ENCODE peak calls at places on chromosome 7, in four cellular contexts. W, O, J and E are unnamed samples.

GRCh38 chr7:22016547-22016946 is 70.8 kb upstream of the CDCA7L start:
- DNase-seq in W (no peak), O (peak), J (no peak), E (no peak)

GRCh38 chr7:17773289-17773626 is 167.0 kb downstream of the SNX13 start:
- DNase-seq in W (no peak), O (no peak), J (no peak), E (no peak)

GRCh38 chr7:156549636-156550035 is 90.9 kb upstream of the RNF32 start:
- DNase-seq in W (no peak), O (no peak), J (no peak), E (no peak)

GRCh38 chr7:143375298-143376034 is 5.7 kb upstream of the ZYX start:
- DNase-seq in W (peak), O (no peak), J (no peak), E (peak)

GRCh38 chr7:157377436-157378124 is 40.8 kb downstream of the DNAJB6 start:
- DNase-seq in W (no peak), O (no peak), J (no peak), E (no peak)

GRCh38 chr7:118476036-118476435 is 251.5 kb downstream of the ANKRD7 start:
- DNase-seq in W (no peak), O (no peak), J (no peak), E (no peak)

GRCh38 chr7:69564454-69565417 is 33.5 kb upstream of the AUTS2 start:
- DNase-seq in W (no peak), O (no peak), J (peak), E (no peak)

GRCh38 chr7:155386608-155387007 is 71.3 kb upstream of the EN2 start:
- DNase-seq in W (no peak), O (no peak), J (no peak), E (no peak)

GRCh38 chr7:137074386-137075030 is 206.1 kb downstream of the CHRM2 start:
- DNase-seq in W (no peak), O (no peak), J (no peak), E (no peak)

GRCh38 chr7:131042269-131043160 is 285.2 kb upstream of the MKLN1 start:
- DNase-seq in W (no peak), O (no peak), J (no peak), E (no peak)

GRCh38 chr7:158996214-158997109 is 140.1 kb downstream of the DYNC2I1 start:
- DNase-seq in W (no peak), O (no peak), J (no peak), E (no peak)

GRCh38 chr7:24786941-24787340 is 29.7 kb upstream of the GSDME start:
- DNase-seq in W (peak), O (no peak), J (peak), E (no peak)

GRCh38 chr7:75642810-75643486 is 95.8 kb downstream of the HIP1 start:
- DNase-seq in W (peak), O (peak), J (no peak), E (peak)

GRCh38 chr7:152968003-152968402 is 208.5 kb downstream of the ACTR3B start:
- DNase-seq in W (no peak), O (no peak), J (no peak), E (no peak)

GRCh38 chr7:34869016-34869415 is 168.3 kb downstream of the DPY19L1 start:
- DNase-seq in W (no peak), O (no peak), J (peak), E (no peak)

GRCh38 chr7:107173191-107173590 is 4.4 kb downstream of the HBP1 start:
- DNase-seq in W (no peak), O (no peak), J (no peak), E (no peak)

GRCh38 chr7:102389810-102390209 is 6.4 kb upstream of the PRKRIP1 start:
- DNase-seq in W (no peak), O (no peak), J (no peak), E (no peak)

GRCh38 chr7:47153571-47153970 is 428.3 kb downstream of the TNS3 start:
- DNase-seq in W (no peak), O (no peak), J (no peak), E (no peak)

GRCh38 chr7:80654887-80655340 is 16.5 kb downstream of the CD36 start:
- DNase-seq in W (no peak), O (no peak), J (no peak), E (no peak)

GRCh38 chr7:117225536-117225935 is 97.3 kb downstream of the WNT2 start:
- DNase-seq in W (no peak), O (no peak), J (no peak), E (no peak)

GRCh38 chr7:148489678-148490077 is 100.9 kb upstream of the C7orf33 start:
- DNase-seq in W (no peak), O (no peak), J (no peak), E (no peak)

GRCh38 chr7:23430902-23431259 is 39.4 kb downstream of the IGF2BP3 start:
- DNase-seq in W (no peak), O (no peak), J (no peak), E (no peak)

GRCh38 chr7:157027568-157028527 is 17.4 kb upstream of the MNX1 start:
- DNase-seq in W (no peak), O (no peak), J (no peak), E (no peak)

GRCh38 chr7:1402791-1403755 is 56.2 kb downstream of the MICALL2 start:
- DNase-seq in W (no peak), O (no peak), J (no peak), E (no peak)

GRCh38 chr7:44631458-44632115 is 25.2 kb downstream of the OGDH start:
- DNase-seq in W (no peak), O (no peak), J (no peak), E (peak)

GRCh38 chr7:42237162-42237821 is at the start of gene GLI3:
- DNase-seq in W (peak), O (peak), J (peak), E (peak)